ENCODE peak calls at places on chromosomes 1 and 21, in ten cellular contexts. One of them, this sample, is unnamed.
A peak's percentile ranks its signal among the peaks of the same experiment; 100 is the strongest.

GRCh38 chr1:208069908-208070307 is 159.0 kb upstream of the CD34 start:
- DNase-seq in cardiac muscle cell: no peak
- DNase-seq in HCT116: no peak
- DNase-seq in CD8-positive, alpha-beta memory T cell: no peak
- DNase-seq in neuronal stem cell: no peak
- DNase-seq in CD4-positive, alpha-beta T cell: no peak
- DNase-seq in fibroblast of lung: no peak
- DNase-seq in RWPE1: no peak
- DNase-seq in SJSA1: no peak
- DNase-seq in stomach: no peak
- DNase-seq in this sample: no peak

GRCh38 chr21:38756746-38757145 is 49.0 kb upstream of the ETS2 start:
- DNase-seq in fibroblast of lung: peak; percentile 52
- DNase-seq in RWPE1: peak; percentile 28
- DNase-seq in CD8-positive, alpha-beta memory T cell: no peak
- DNase-seq in stomach: no peak
- DNase-seq in CD4-positive, alpha-beta T cell: no peak
- DNase-seq in SJSA1: peak; percentile 65
- DNase-seq in neuronal stem cell: no peak
- DNase-seq in cardiac muscle cell: peak; percentile 56
- DNase-seq in HCT116: no peak
- DNase-seq in this sample: no peak

GRCh38 chr1:25808481-25809244 is 8.7 kb downstream of the SELENON start:
- DNase-seq in CD8-positive, alpha-beta memory T cell: no peak
- DNase-seq in cardiac muscle cell: no peak
- DNase-seq in neuronal stem cell: no peak
- DNase-seq in stomach: no peak
- DNase-seq in SJSA1: no peak
- DNase-seq in fibroblast of lung: no peak
- DNase-seq in RWPE1: no peak
- DNase-seq in HCT116: no peak
- DNase-seq in CD4-positive, alpha-beta T cell: no peak
- DNase-seq in this sample: no peak

GRCh38 chr1:210477328-210477924 is 148.7 kb downstream of the HHAT start:
- DNase-seq in cardiac muscle cell: no peak
- DNase-seq in RWPE1: no peak
- DNase-seq in neuronal stem cell: no peak
- DNase-seq in CD8-positive, alpha-beta memory T cell: no peak
- DNase-seq in fibroblast of lung: no peak
- DNase-seq in SJSA1: no peak
- DNase-seq in CD4-positive, alpha-beta T cell: no peak
- DNase-seq in stomach: no peak
- DNase-seq in HCT116: peak; percentile 2
- DNase-seq in this sample: no peak

GRCh38 chr21:40680311-40680710 is 166.6 kb downstream of the DSCAM start:
- DNase-seq in CD8-positive, alpha-beta memory T cell: no peak
- DNase-seq in fibroblast of lung: no peak
- DNase-seq in RWPE1: no peak
- DNase-seq in cardiac muscle cell: no peak
- DNase-seq in HCT116: no peak
- DNase-seq in CD4-positive, alpha-beta T cell: no peak
- DNase-seq in SJSA1: no peak
- DNase-seq in stomach: no peak
- DNase-seq in neuronal stem cell: no peak
- DNase-seq in this sample: no peak

GRCh38 chr1:61588736-61589381 is 136.1 kb downstream of the TM2D1 start:
- DNase-seq in HCT116: peak; percentile 59
- DNase-seq in cardiac muscle cell: peak; percentile 80
- DNase-seq in neuronal stem cell: peak; percentile 50
- DNase-seq in RWPE1: peak; percentile 75
- DNase-seq in CD8-positive, alpha-beta memory T cell: peak; percentile 4
- DNase-seq in fibroblast of lung: peak; percentile 59
- DNase-seq in SJSA1: peak; percentile 57
- DNase-seq in CD4-positive, alpha-beta T cell: peak; percentile 26
- DNase-seq in stomach: peak; percentile 66
- DNase-seq in this sample: no peak

GRCh38 chr1:11473635-11474034 is 5.3 kb upstream of the DISP3 start:
- DNase-seq in HCT116: no peak
- DNase-seq in stomach: no peak
- DNase-seq in SJSA1: no peak
- DNase-seq in CD4-positive, alpha-beta T cell: no peak
- DNase-seq in fibroblast of lung: no peak
- DNase-seq in neuronal stem cell: peak; percentile 74
- DNase-seq in CD8-positive, alpha-beta memory T cell: no peak
- DNase-seq in RWPE1: peak; percentile 50
- DNase-seq in cardiac muscle cell: peak; percentile 27
- DNase-seq in this sample: no peak

GRCh38 chr1:16076871-16077250 is 3.4 kb upstream of the FAM131C start:
- DNase-seq in CD4-positive, alpha-beta T cell: no peak
- DNase-seq in SJSA1: no peak
- DNase-seq in neuronal stem cell: no peak
- DNase-seq in fibroblast of lung: peak; percentile 38
- DNase-seq in cardiac muscle cell: no peak
- DNase-seq in stomach: no peak
- DNase-seq in CD8-positive, alpha-beta memory T cell: no peak
- DNase-seq in RWPE1: peak; percentile 76
- DNase-seq in HCT116: peak; percentile 59
- DNase-seq in this sample: no peak

GRCh38 chr1:29320541-29320940 is 84.2 kb downstream of the PTPRU start:
- DNase-seq in CD4-positive, alpha-beta T cell: no peak
- DNase-seq in RWPE1: no peak
- DNase-seq in cardiac muscle cell: no peak
- DNase-seq in SJSA1: no peak
- DNase-seq in neuronal stem cell: no peak
- DNase-seq in CD8-positive, alpha-beta memory T cell: no peak
- DNase-seq in stomach: no peak
- DNase-seq in HCT116: no peak
- DNase-seq in fibroblast of lung: no peak
- DNase-seq in this sample: no peak

GRCh38 chr1:241213147-241213546 is 143.9 kb downstream of the RGS7 start:
- DNase-seq in CD8-positive, alpha-beta memory T cell: no peak
- DNase-seq in cardiac muscle cell: no peak
- DNase-seq in stomach: no peak
- DNase-seq in CD4-positive, alpha-beta T cell: no peak
- DNase-seq in SJSA1: no peak
- DNase-seq in HCT116: no peak
- DNase-seq in fibroblast of lung: no peak
- DNase-seq in RWPE1: peak; percentile 66
- DNase-seq in neuronal stem cell: no peak
- DNase-seq in this sample: no peak

GRCh38 chr21:14541840-14542495 is 4.1 kb downstream of the SAMSN1 start:
- DNase-seq in fibroblast of lung: no peak
- DNase-seq in HCT116: no peak
- DNase-seq in CD8-positive, alpha-beta memory T cell: peak; percentile 46
- DNase-seq in stomach: no peak
- DNase-seq in RWPE1: no peak
- DNase-seq in cardiac muscle cell: peak; percentile 36
- DNase-seq in CD4-positive, alpha-beta T cell: no peak
- DNase-seq in SJSA1: no peak
- DNase-seq in neuronal stem cell: no peak
- DNase-seq in this sample: no peak
- H3K27ac ChIP-seq in fibroblast of lung: no peak overlapping the region
- H3K27ac ChIP-seq in HCT116: no peak overlapping the region
- H3K27ac ChIP-seq in CD8-positive, alpha-beta memory T cell: peak overlapping the region; percentile 72
- H3K27ac ChIP-seq in stomach: peak overlapping the region; percentile 69
- H3K27ac ChIP-seq in RWPE1: no peak overlapping the region
- H3K27ac ChIP-seq in cardiac muscle cell: no peak overlapping the region
- H3K27ac ChIP-seq in CD4-positive, alpha-beta T cell: peak overlapping the region; percentile 44
- H3K27ac ChIP-seq in SJSA1: no peak overlapping the region
- H3K27ac ChIP-seq in neuronal stem cell: no peak overlapping the region
- H3K27ac ChIP-seq in this sample: peak overlapping the region; percentile 43

GRCh38 chr1:162214202-162214601 is 144.7 kb downstream of the NOS1AP start:
- DNase-seq in HCT116: no peak
- DNase-seq in CD8-positive, alpha-beta memory T cell: no peak
- DNase-seq in stomach: no peak
- DNase-seq in cardiac muscle cell: no peak
- DNase-seq in neuronal stem cell: no peak
- DNase-seq in RWPE1: no peak
- DNase-seq in SJSA1: no peak
- DNase-seq in fibroblast of lung: no peak
- DNase-seq in CD4-positive, alpha-beta T cell: no peak
- DNase-seq in this sample: no peak
- H3K27ac ChIP-seq in HCT116: no peak overlapping the region
- H3K27ac ChIP-seq in CD8-positive, alpha-beta memory T cell: no peak overlapping the region
- H3K27ac ChIP-seq in stomach: peak overlapping the region; percentile 82
- H3K27ac ChIP-seq in cardiac muscle cell: no peak overlapping the region
- H3K27ac ChIP-seq in neuronal stem cell: no peak overlapping the region
- H3K27ac ChIP-seq in RWPE1: no peak overlapping the region
- H3K27ac ChIP-seq in SJSA1: no peak overlapping the region
- H3K27ac ChIP-seq in fibroblast of lung: no peak overlapping the region
- H3K27ac ChIP-seq in CD4-positive, alpha-beta T cell: no peak overlapping the region
- H3K27ac ChIP-seq in this sample: no peak overlapping the region

GRCh38 chr1:164668451-164668850 is 109.5 kb downstream of the PBX1 start:
- DNase-seq in SJSA1: no peak
- DNase-seq in cardiac muscle cell: no peak
- DNase-seq in HCT116: no peak
- DNase-seq in fibroblast of lung: no peak
- DNase-seq in CD4-positive, alpha-beta T cell: no peak
- DNase-seq in CD8-positive, alpha-beta memory T cell: no peak
- DNase-seq in RWPE1: no peak
- DNase-seq in stomach: peak; percentile 71
- DNase-seq in neuronal stem cell: no peak
- DNase-seq in this sample: no peak

GRCh38 chr1:164667600-164667999 is 108.6 kb downstream of the PBX1 start:
- DNase-seq in CD8-positive, alpha-beta memory T cell: no peak
- DNase-seq in fibroblast of lung: no peak
- DNase-seq in neuronal stem cell: no peak
- DNase-seq in SJSA1: no peak
- DNase-seq in cardiac muscle cell: no peak
- DNase-seq in RWPE1: no peak
- DNase-seq in CD4-positive, alpha-beta T cell: no peak
- DNase-seq in stomach: no peak
- DNase-seq in HCT116: no peak
- DNase-seq in this sample: no peak

GRCh38 chr1:164672610-164673009 is 113.6 kb downstream of the PBX1 start:
- DNase-seq in neuronal stem cell: no peak
- DNase-seq in stomach: no peak
- DNase-seq in HCT116: no peak
- DNase-seq in CD4-positive, alpha-beta T cell: no peak
- DNase-seq in cardiac muscle cell: no peak
- DNase-seq in CD8-positive, alpha-beta memory T cell: no peak
- DNase-seq in fibroblast of lung: no peak
- DNase-seq in SJSA1: no peak
- DNase-seq in RWPE1: no peak
- DNase-seq in this sample: no peak

GRCh38 chr1:164671597-164672327 is 112.8 kb downstream of the PBX1 start:
- DNase-seq in cardiac muscle cell: no peak
- DNase-seq in SJSA1: no peak
- DNase-seq in CD4-positive, alpha-beta T cell: no peak
- DNase-seq in HCT116: no peak
- DNase-seq in fibroblast of lung: no peak
- DNase-seq in neuronal stem cell: no peak
- DNase-seq in RWPE1: no peak
- DNase-seq in CD8-positive, alpha-beta memory T cell: no peak
- DNase-seq in stomach: no peak
- DNase-seq in this sample: no peak

GRCh38 chr1:164670026-164670425 is 111.0 kb downstream of the PBX1 start:
- DNase-seq in SJSA1: no peak
- DNase-seq in fibroblast of lung: no peak
- DNase-seq in CD4-positive, alpha-beta T cell: no peak
- DNase-seq in stomach: no peak
- DNase-seq in cardiac muscle cell: no peak
- DNase-seq in RWPE1: no peak
- DNase-seq in HCT116: no peak
- DNase-seq in CD8-positive, alpha-beta memory T cell: no peak
- DNase-seq in neuronal stem cell: no peak
- DNase-seq in this sample: no peak
- H3K27ac ChIP-seq in SJSA1: no peak overlapping the region
- H3K27ac ChIP-seq in fibroblast of lung: no peak overlapping the region
- H3K27ac ChIP-seq in CD4-positive, alpha-beta T cell: no peak overlapping the region
- H3K27ac ChIP-seq in stomach: no peak overlapping the region
- H3K27ac ChIP-seq in cardiac muscle cell: peak overlapping the region; percentile 74
- H3K27ac ChIP-seq in RWPE1: no peak overlapping the region
- H3K27ac ChIP-seq in HCT116: no peak overlapping the region
- H3K27ac ChIP-seq in CD8-positive, alpha-beta memory T cell: no peak overlapping the region
- H3K27ac ChIP-seq in neuronal stem cell: no peak overlapping the region
- H3K27ac ChIP-seq in this sample: peak overlapping the region; percentile 42

DNA sequence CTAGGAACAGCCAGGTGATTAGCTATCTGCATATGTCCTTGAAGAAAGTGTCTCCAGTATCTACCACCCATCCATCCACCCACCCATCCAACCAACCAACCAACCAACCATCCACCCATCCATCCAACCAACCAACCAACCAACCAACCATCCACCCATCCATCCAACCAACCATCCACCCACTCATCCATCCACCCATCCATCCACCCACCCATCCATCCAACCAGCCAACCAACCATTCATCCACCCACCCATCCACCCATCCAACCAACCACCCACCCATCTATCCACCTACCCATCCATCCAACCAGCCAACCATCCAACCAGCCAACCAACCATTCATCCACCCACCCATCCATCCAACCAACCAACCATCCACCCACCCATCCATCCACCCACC is 12.1 kb downstream of the C21orf58 start:
- DNase-seq in neuronal stem cell: no peak
- DNase-seq in RWPE1: no peak
- DNase-seq in CD8-positive, alpha-beta memory T cell: no peak
- DNase-seq in cardiac muscle cell: no peak
- DNase-seq in CD4-positive, alpha-beta T cell: no peak
- DNase-seq in HCT116: no peak
- DNase-seq in stomach: no peak
- DNase-seq in SJSA1: no peak
- DNase-seq in fibroblast of lung: no peak
- DNase-seq in this sample: no peak
- H3K27ac ChIP-seq in neuronal stem cell: no peak overlapping the region
- H3K27ac ChIP-seq in RWPE1: no peak overlapping the region
- H3K27ac ChIP-seq in CD8-positive, alpha-beta memory T cell: no peak overlapping the region
- H3K27ac ChIP-seq in cardiac muscle cell: no peak overlapping the region
- H3K27ac ChIP-seq in CD4-positive, alpha-beta T cell: no peak overlapping the region
- H3K27ac ChIP-seq in HCT116: no peak overlapping the region
- H3K27ac ChIP-seq in stomach: no peak overlapping the region
- H3K27ac ChIP-seq in SJSA1: no peak overlapping the region
- H3K27ac ChIP-seq in fibroblast of lung: no peak overlapping the region
- H3K27ac ChIP-seq in this sample: no peak overlapping the region

GRCh38 chr1:54884768-54885167 is 2.2 kb downstream of the DHCR24 start:
- DNase-seq in HCT116: no peak
- DNase-seq in CD4-positive, alpha-beta T cell: no peak
- DNase-seq in cardiac muscle cell: no peak
- DNase-seq in neuronal stem cell: no peak
- DNase-seq in CD8-positive, alpha-beta memory T cell: no peak
- DNase-seq in SJSA1: no peak
- DNase-seq in RWPE1: no peak
- DNase-seq in stomach: no peak
- DNase-seq in fibroblast of lung: no peak
- DNase-seq in this sample: no peak
- H3K27ac ChIP-seq in HCT116: no peak overlapping the region
- H3K27ac ChIP-seq in CD4-positive, alpha-beta T cell: no peak overlapping the region
- H3K27ac ChIP-seq in cardiac muscle cell: no peak overlapping the region
- H3K27ac ChIP-seq in neuronal stem cell: no peak overlapping the region
- H3K27ac ChIP-seq in CD8-positive, alpha-beta memory T cell: no peak overlapping the region
- H3K27ac ChIP-seq in SJSA1: no peak overlapping the region
- H3K27ac ChIP-seq in RWPE1: peak overlapping the region; percentile 93
- H3K27ac ChIP-seq in stomach: peak overlapping the region; percentile 82
- H3K27ac ChIP-seq in fibroblast of lung: no peak overlapping the region
- H3K27ac ChIP-seq in this sample: peak overlapping the region; percentile 90

DNA sequence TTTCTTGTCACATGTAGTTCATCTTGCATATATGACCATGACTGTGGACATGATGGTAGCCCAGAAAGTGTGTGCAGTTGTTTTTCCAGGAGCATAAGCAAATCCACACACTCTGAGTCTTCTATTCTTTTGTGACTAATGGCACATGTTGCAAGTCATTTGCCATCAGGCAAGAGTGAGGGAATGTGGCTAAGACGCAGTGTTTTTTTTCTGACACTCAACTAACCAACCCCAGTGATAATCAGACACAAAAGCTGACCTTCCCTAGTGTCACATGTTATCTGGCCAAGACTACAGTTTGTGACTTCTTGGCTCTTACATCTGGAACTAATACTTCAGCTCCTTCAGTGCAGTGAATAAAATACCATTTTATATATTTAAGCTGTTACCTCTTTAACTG is 108.8 kb downstream of the ITSN1 start:
- DNase-seq in CD4-positive, alpha-beta T cell: no peak
- DNase-seq in cardiac muscle cell: peak; percentile 27
- DNase-seq in stomach: no peak
- DNase-seq in RWPE1: no peak
- DNase-seq in fibroblast of lung: no peak
- DNase-seq in SJSA1: no peak
- DNase-seq in neuronal stem cell: no peak
- DNase-seq in HCT116: no peak
- DNase-seq in CD8-positive, alpha-beta memory T cell: no peak
- DNase-seq in this sample: no peak
- H3K27ac ChIP-seq in CD4-positive, alpha-beta T cell: no peak overlapping the region
- H3K27ac ChIP-seq in cardiac muscle cell: peak overlapping the region; percentile 45
- H3K27ac ChIP-seq in stomach: no peak overlapping the region
- H3K27ac ChIP-seq in RWPE1: no peak overlapping the region
- H3K27ac ChIP-seq in fibroblast of lung: no peak overlapping the region
- H3K27ac ChIP-seq in SJSA1: no peak overlapping the region
- H3K27ac ChIP-seq in neuronal stem cell: no peak overlapping the region
- H3K27ac ChIP-seq in HCT116: no peak overlapping the region
- H3K27ac ChIP-seq in CD8-positive, alpha-beta memory T cell: no peak overlapping the region
- H3K27ac ChIP-seq in this sample: no peak overlapping the region

This sample was measured in esophagus squamous epithelium.